ENCODE peak calls at places on chromosomes 3 and 15, in nine cellular contexts. One of them, this sample, is unnamed.

GRCh38 chr3:131501949-131502348 is 822 bp downstream of the MRPL3 start:
- DNase-seq in kidney: no peak
- DNase-seq in endodermal cell: no peak
- DNase-seq in astrocyte: no peak
- DNase-seq in foreskin fibroblast: no peak
- DNase-seq in cardiac fibroblast: peak; percentile 2
- DNase-seq in IMR-90: no peak
- DNase-seq in astrocyte of the spinal cord: no peak
- DNase-seq in brain microvascular endothelial cell: no peak
- DNase-seq in this sample: no peak

GRCh38 chr3:37642959-37643598 is 218.6 kb upstream of the CTDSPL start:
- DNase-seq in foreskin fibroblast: no peak
- DNase-seq in brain microvascular endothelial cell: no peak
- DNase-seq in astrocyte: no peak
- DNase-seq in IMR-90: no peak
- DNase-seq in endodermal cell: no peak
- DNase-seq in astrocyte of the spinal cord: no peak
- DNase-seq in cardiac fibroblast: no peak
- DNase-seq in kidney: no peak
- DNase-seq in this sample: no peak

GRCh38 chr3:126476166-126476975 is 680 bp upstream of the ZXDC start:
- DNase-seq in IMR-90: peak; percentile 25
- DNase-seq in cardiac fibroblast: peak; percentile 44
- DNase-seq in brain microvascular endothelial cell: peak; percentile 9
- DNase-seq in foreskin fibroblast: no peak
- DNase-seq in endodermal cell: no peak
- DNase-seq in kidney: peak; percentile 93
- DNase-seq in astrocyte of the spinal cord: peak; percentile 24
- DNase-seq in astrocyte: peak; percentile 16
- DNase-seq in this sample: no peak

GRCh38 chr3:52874160-52874701 is 23.1 kb downstream of the STIMATE start:
- DNase-seq in cardiac fibroblast: no peak
- DNase-seq in brain microvascular endothelial cell: no peak
- DNase-seq in kidney: no peak
- DNase-seq in IMR-90: no peak
- DNase-seq in astrocyte: no peak
- DNase-seq in foreskin fibroblast: no peak
- DNase-seq in endodermal cell: no peak
- DNase-seq in astrocyte of the spinal cord: no peak
- DNase-seq in this sample: no peak

GRCh38 chr3:47370887-47371697 is 9.7 kb upstream of the PTPN23 start:
- DNase-seq in astrocyte: no peak
- DNase-seq in kidney: no peak
- DNase-seq in cardiac fibroblast: no peak
- DNase-seq in brain microvascular endothelial cell: no peak
- DNase-seq in foreskin fibroblast: no peak
- DNase-seq in endodermal cell: peak; percentile 79
- DNase-seq in IMR-90: no peak
- DNase-seq in astrocyte of the spinal cord: no peak
- DNase-seq in this sample: no peak

GRCh38 chr15:44861917-44862316 is 94.6 kb upstream of the TERB2 start:
- DNase-seq in kidney: no peak
- DNase-seq in foreskin fibroblast: no peak
- DNase-seq in endodermal cell: no peak
- DNase-seq in brain microvascular endothelial cell: no peak
- DNase-seq in cardiac fibroblast: no peak
- DNase-seq in IMR-90: no peak
- DNase-seq in astrocyte: no peak
- DNase-seq in astrocyte of the spinal cord: no peak
- DNase-seq in this sample: no peak

GRCh38 chr3:140943781-140944547 is 2.3 kb downstream of the SLC25A36 start:
- DNase-seq in astrocyte of the spinal cord: no peak
- DNase-seq in cardiac fibroblast: no peak
- DNase-seq in kidney: no peak
- DNase-seq in astrocyte: no peak
- DNase-seq in endodermal cell: no peak
- DNase-seq in IMR-90: no peak
- DNase-seq in foreskin fibroblast: no peak
- DNase-seq in brain microvascular endothelial cell: no peak
- DNase-seq in this sample: no peak

GRCh38 chr3:134350861-134351311 is 23.4 kb downstream of the AMOTL2 start:
- DNase-seq in astrocyte: no peak
- DNase-seq in endodermal cell: peak; percentile 73
- DNase-seq in cardiac fibroblast: no peak
- DNase-seq in brain microvascular endothelial cell: no peak
- DNase-seq in foreskin fibroblast: no peak
- DNase-seq in astrocyte of the spinal cord: no peak
- DNase-seq in kidney: peak; percentile 89
- DNase-seq in IMR-90: no peak
- DNase-seq in this sample: no peak

GRCh38 chr15:101625169-101625568 is 27.0 kb downstream of the TM2D3 start:
- DNase-seq in astrocyte of the spinal cord: no peak
- DNase-seq in IMR-90: no peak
- DNase-seq in foreskin fibroblast: no peak
- DNase-seq in brain microvascular endothelial cell: no peak
- DNase-seq in astrocyte: no peak
- DNase-seq in endodermal cell: no peak
- DNase-seq in kidney: no peak
- DNase-seq in cardiac fibroblast: no peak
- DNase-seq in this sample: no peak

GRCh38 chr15:80183886-80184285 is 31.1 kb downstream of the FAH start:
- DNase-seq in IMR-90: peak; percentile 13
- DNase-seq in astrocyte of the spinal cord: no peak
- DNase-seq in endodermal cell: no peak
- DNase-seq in kidney: no peak
- DNase-seq in foreskin fibroblast: no peak
- DNase-seq in astrocyte: no peak
- DNase-seq in cardiac fibroblast: peak; percentile 19
- DNase-seq in brain microvascular endothelial cell: no peak
- DNase-seq in this sample: no peak

GRCh38 chr3:129673012-129673411 is 66.5 kb upstream of the PLXND1 start:
- DNase-seq in endodermal cell: no peak
- DNase-seq in brain microvascular endothelial cell: no peak
- DNase-seq in kidney: no peak
- DNase-seq in foreskin fibroblast: no peak
- DNase-seq in cardiac fibroblast: no peak
- DNase-seq in astrocyte: no peak
- DNase-seq in IMR-90: no peak
- DNase-seq in astrocyte of the spinal cord: no peak
- DNase-seq in this sample: no peak

GRCh38 chr3:84974347-84974746 is 15.6 kb downstream of the CADM2 start:
- DNase-seq in IMR-90: no peak
- DNase-seq in astrocyte of the spinal cord: no peak
- DNase-seq in foreskin fibroblast: no peak
- DNase-seq in endodermal cell: no peak
- DNase-seq in brain microvascular endothelial cell: no peak
- DNase-seq in kidney: no peak
- DNase-seq in cardiac fibroblast: no peak
- DNase-seq in astrocyte: no peak
- DNase-seq in this sample: no peak

GRCh38 chr15:70576683-70577082 is 186.7 kb downstream of the UACA start:
- DNase-seq in astrocyte of the spinal cord: no peak
- DNase-seq in cardiac fibroblast: no peak
- DNase-seq in IMR-90: no peak
- DNase-seq in astrocyte: no peak
- DNase-seq in endodermal cell: no peak
- DNase-seq in kidney: no peak
- DNase-seq in foreskin fibroblast: no peak
- DNase-seq in brain microvascular endothelial cell: no peak
- DNase-seq in this sample: no peak

GRCh38 chr15:66750609-66751008 is 48.6 kb downstream of the SMAD6 start:
- DNase-seq in IMR-90: no peak
- DNase-seq in cardiac fibroblast: no peak
- DNase-seq in astrocyte: no peak
- DNase-seq in endodermal cell: no peak
- DNase-seq in foreskin fibroblast: no peak
- DNase-seq in astrocyte of the spinal cord: no peak
- DNase-seq in brain microvascular endothelial cell: no peak
- DNase-seq in kidney: no peak
- DNase-seq in this sample: no peak

GRCh38 chr3:50340404-50341329 is at the start of gene RASSF1:
- DNase-seq in cardiac fibroblast: peak; percentile 64
- DNase-seq in astrocyte of the spinal cord: no peak
- DNase-seq in IMR-90: no peak
- DNase-seq in brain microvascular endothelial cell: no peak
- DNase-seq in foreskin fibroblast: peak; percentile 64
- DNase-seq in endodermal cell: peak; percentile 71
- DNase-seq in astrocyte: no peak
- DNase-seq in kidney: peak; percentile 91
- DNase-seq in this sample: no peak

GRCh38 chr3:147472846-147473245 is 63.7 kb downstream of the ZIC1 start:
- DNase-seq in astrocyte of the spinal cord: no peak
- DNase-seq in cardiac fibroblast: no peak
- DNase-seq in kidney: no peak
- DNase-seq in astrocyte: no peak
- DNase-seq in endodermal cell: no peak
- DNase-seq in brain microvascular endothelial cell: no peak
- DNase-seq in foreskin fibroblast: no peak
- DNase-seq in IMR-90: no peak
- DNase-seq in this sample: no peak

GRCh38 chr15:29120593-29121368 is 148.8 kb downstream of the NSMCE3 start:
- DNase-seq in foreskin fibroblast: no peak
- DNase-seq in brain microvascular endothelial cell: no peak
- DNase-seq in astrocyte of the spinal cord: no peak
- DNase-seq in endodermal cell: no peak
- DNase-seq in kidney: peak; percentile 66
- DNase-seq in astrocyte: no peak
- DNase-seq in cardiac fibroblast: no peak
- DNase-seq in IMR-90: no peak
- DNase-seq in this sample: no peak

GRCh38 chr15:66134284-66134683 is 119.3 kb downstream of the MEGF11 start:
- DNase-seq in astrocyte of the spinal cord: no peak
- DNase-seq in foreskin fibroblast: no peak
- DNase-seq in kidney: no peak
- DNase-seq in endodermal cell: no peak
- DNase-seq in cardiac fibroblast: no peak
- DNase-seq in astrocyte: no peak
- DNase-seq in IMR-90: no peak
- DNase-seq in brain microvascular endothelial cell: no peak
- DNase-seq in this sample: no peak

GRCh38 chr3:55484741-55485207 is 2.3 kb downstream of the WNT5A start:
- DNase-seq in IMR-90: no peak
- DNase-seq in kidney: no peak
- DNase-seq in cardiac fibroblast: peak; percentile 54
- DNase-seq in astrocyte of the spinal cord: peak; percentile 63
- DNase-seq in endodermal cell: no peak
- DNase-seq in astrocyte: no peak
- DNase-seq in foreskin fibroblast: no peak
- DNase-seq in brain microvascular endothelial cell: no peak
- DNase-seq in this sample: no peak

GRCh38 chr3:18444597-18445420 is 19.7 kb upstream of the SATB1 start:
- DNase-seq in foreskin fibroblast: peak; percentile 49
- DNase-seq in astrocyte: no peak
- DNase-seq in astrocyte of the spinal cord: peak; percentile 56
- DNase-seq in kidney: peak; percentile 90
- DNase-seq in brain microvascular endothelial cell: no peak
- DNase-seq in IMR-90: peak; percentile 40
- DNase-seq in cardiac fibroblast: peak; percentile 34
- DNase-seq in endodermal cell: peak; percentile 87
- DNase-seq in this sample: no peak
- TF ChIP-seq CTCF in foreskin fibroblast: no peak
- TF ChIP-seq CTCF in astrocyte: no peak
- TF ChIP-seq CTCF in astrocyte of the spinal cord: peak; percentile 46
- TF ChIP-seq CTCF in kidney: peak; percentile 50
- TF ChIP-seq CTCF in brain microvascular endothelial cell: peak; percentile 33
- TF ChIP-seq CTCF in IMR-90: peak; percentile 57
- TF ChIP-seq CTCF in cardiac fibroblast: peak; percentile 28
- TF ChIP-seq CTCF in endodermal cell: peak; percentile 62
- TF ChIP-seq CTCF in this sample: no peak

DNA sequence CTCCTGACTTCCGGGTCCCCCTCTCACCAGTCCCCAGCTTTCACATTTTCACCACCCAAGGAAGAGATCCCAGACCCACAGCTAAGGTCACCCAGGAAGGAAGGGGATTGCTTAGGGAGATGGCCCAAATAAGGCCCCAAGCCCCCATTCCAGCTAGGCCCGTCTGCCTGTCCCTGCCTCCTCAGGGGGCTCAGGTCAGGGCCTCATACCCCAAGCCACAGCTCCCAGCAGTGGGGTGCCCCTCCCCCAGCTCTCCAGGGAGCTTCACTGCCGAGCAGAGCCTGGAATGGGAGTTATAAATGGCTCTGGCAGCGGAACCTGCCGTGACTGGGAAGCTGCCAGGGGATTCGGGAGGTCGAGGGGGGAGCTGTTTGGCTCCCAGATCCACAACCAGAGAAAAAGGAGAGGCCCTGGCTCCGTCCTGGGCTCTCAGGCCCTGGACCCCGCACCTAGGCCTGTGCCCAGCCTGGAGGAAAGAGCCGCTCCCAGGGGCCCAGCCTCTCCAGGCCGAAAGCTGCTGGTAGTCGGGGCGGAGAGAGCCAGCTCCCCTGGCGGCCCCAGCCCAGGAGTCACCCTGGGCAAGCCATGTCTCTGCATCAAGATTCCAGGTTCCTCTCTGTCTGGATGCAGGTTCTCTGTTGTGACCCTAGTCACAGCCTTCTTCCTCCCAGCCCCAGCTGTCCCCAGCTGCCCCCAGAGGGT is 550 bp downstream of the CCDC9B start:
- DNase-seq in IMR-90: peak; percentile 73
- DNase-seq in brain microvascular endothelial cell: no peak
- DNase-seq in kidney: peak; percentile 90
- DNase-seq in foreskin fibroblast: no peak
- DNase-seq in cardiac fibroblast: peak; percentile 82
- DNase-seq in endodermal cell: no peak
- DNase-seq in astrocyte of the spinal cord: peak; percentile 71
- DNase-seq in astrocyte: peak; percentile 73
- DNase-seq in this sample: no peak
- H3K4me3 ChIP-seq in IMR-90: peak overlapping the region; percentile 45
- H3K4me3 ChIP-seq in brain microvascular endothelial cell: peak overlapping the region; percentile 56
- H3K4me3 ChIP-seq in kidney: peak overlapping the region; percentile 43
- H3K4me3 ChIP-seq in foreskin fibroblast: peak overlapping the region; percentile 53
- H3K4me3 ChIP-seq in cardiac fibroblast: peak overlapping the region; percentile 65
- H3K4me3 ChIP-seq in endodermal cell: no peak overlapping the region
- H3K4me3 ChIP-seq in astrocyte of the spinal cord: peak overlapping the region; percentile 49
- H3K4me3 ChIP-seq in astrocyte: peak overlapping the region; percentile 68
- H3K4me3 ChIP-seq in this sample: peak overlapping the region; percentile 65

GRCh38 chr15:68230157-68231100 is 901 bp upstream of the CLN6 start:
- DNase-seq in astrocyte: no peak
- DNase-seq in kidney: peak; percentile 54
- DNase-seq in IMR-90: peak; percentile 10
- DNase-seq in endodermal cell: no peak
- DNase-seq in astrocyte of the spinal cord: no peak
- DNase-seq in cardiac fibroblast: peak; percentile 16
- DNase-seq in brain microvascular endothelial cell: no peak
- DNase-seq in foreskin fibroblast: peak; percentile 41
- DNase-seq in this sample: no peak
- TF ChIP-seq CTCF in astrocyte: no peak
- TF ChIP-seq CTCF in kidney: no peak
- TF ChIP-seq CTCF in IMR-90: no peak
- TF ChIP-seq CTCF in endodermal cell: no peak
- TF ChIP-seq CTCF in astrocyte of the spinal cord: no peak
- TF ChIP-seq CTCF in cardiac fibroblast: no peak
- TF ChIP-seq CTCF in brain microvascular endothelial cell: no peak
- TF ChIP-seq CTCF in foreskin fibroblast: no peak
- TF ChIP-seq CTCF in this sample: no peak

DNA sequence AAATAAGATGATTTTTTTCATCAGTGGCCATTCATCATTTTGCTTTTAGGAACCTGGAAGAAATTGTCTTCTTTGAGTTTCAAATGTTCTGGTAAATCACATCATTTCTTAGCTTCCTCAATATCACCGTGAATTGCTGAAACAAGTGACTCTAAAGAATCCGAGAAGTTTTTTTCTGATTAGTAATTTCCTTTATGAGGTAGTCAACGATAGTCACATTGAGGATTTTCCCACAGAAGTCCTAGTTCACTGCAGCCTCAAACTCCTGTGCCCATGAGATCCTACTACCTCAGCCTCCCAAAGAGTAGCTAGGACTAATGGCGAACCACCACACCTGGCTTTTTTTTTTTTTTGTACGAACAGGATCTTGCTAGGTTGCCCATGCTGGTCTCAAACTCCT is 3.6 kb upstream of the TMPRSS7 start:
- DNase-seq in kidney: no peak
- DNase-seq in astrocyte: no peak
- DNase-seq in brain microvascular endothelial cell: no peak
- DNase-seq in endodermal cell: no peak
- DNase-seq in IMR-90: no peak
- DNase-seq in foreskin fibroblast: no peak
- DNase-seq in astrocyte of the spinal cord: no peak
- DNase-seq in cardiac fibroblast: peak; percentile 75
- DNase-seq in this sample: no peak
- H3K4me3 ChIP-seq in kidney: no peak overlapping the region
- H3K4me3 ChIP-seq in astrocyte: no peak overlapping the region
- H3K4me3 ChIP-seq in brain microvascular endothelial cell: no peak overlapping the region
- H3K4me3 ChIP-seq in endodermal cell: no peak overlapping the region
- H3K4me3 ChIP-seq in IMR-90: no peak overlapping the region
- H3K4me3 ChIP-seq in foreskin fibroblast: no peak overlapping the region
- H3K4me3 ChIP-seq in astrocyte of the spinal cord: no peak overlapping the region
- H3K4me3 ChIP-seq in cardiac fibroblast: no peak overlapping the region
- H3K4me3 ChIP-seq in this sample: no peak overlapping the region